ENCODE peak calls at places on chromosomes 13 and 19, in ten cellular contexts. One of them, this sample, is unnamed.

GRCh38 chr19:53992815-53993214 is 1.4 kb downstream of the CACNG6 start:
- DNase-seq in brain pericyte: no peak
- DNase-seq in AG10803: no peak
- DNase-seq in activated T-cell treated with anti-CD3 and anti-CD28 coated beads, Interleukin-2, amount 50 U/mL, for 72 hours: no peak
- DNase-seq in cardiac fibroblast: no peak
- DNase-seq in iPS-NIHi11: no peak
- DNase-seq in Calu3: no peak
- DNase-seq in HS-27A: no peak
- DNase-seq in T-helper 17 cell: no peak
- DNase-seq in fibroblast of pulmonary artery: no peak
- DNase-seq in this sample: no peak

GRCh38 chr19:29389495-29389894 is 136.3 kb upstream of the VSTM2B start:
- DNase-seq in AG10803: no peak
- DNase-seq in cardiac fibroblast: no peak
- DNase-seq in iPS-NIHi11: no peak
- DNase-seq in T-helper 17 cell: no peak
- DNase-seq in Calu3: no peak
- DNase-seq in fibroblast of pulmonary artery: no peak
- DNase-seq in HS-27A: no peak
- DNase-seq in brain pericyte: no peak
- DNase-seq in activated T-cell treated with anti-CD3 and anti-CD28 coated beads, Interleukin-2, amount 50 U/mL, for 72 hours: no peak
- DNase-seq in this sample: no peak

GRCh38 chr13:94412870-94413269 is 66.6 kb downstream of the DCT start:
- DNase-seq in fibroblast of pulmonary artery: no peak
- DNase-seq in iPS-NIHi11: no peak
- DNase-seq in Calu3: no peak
- DNase-seq in brain pericyte: no peak
- DNase-seq in HS-27A: no peak
- DNase-seq in T-helper 17 cell: no peak
- DNase-seq in cardiac fibroblast: no peak
- DNase-seq in activated T-cell treated with anti-CD3 and anti-CD28 coated beads, Interleukin-2, amount 50 U/mL, for 72 hours: no peak
- DNase-seq in AG10803: no peak
- DNase-seq in this sample: peak

GRCh38 chr19:42323473-42323851 is 2.0 kb upstream of the MEGF8 start:
- DNase-seq in T-helper 17 cell: no peak
- DNase-seq in iPS-NIHi11: peak
- DNase-seq in activated T-cell treated with anti-CD3 and anti-CD28 coated beads, Interleukin-2, amount 50 U/mL, for 72 hours: no peak
- DNase-seq in HS-27A: no peak
- DNase-seq in cardiac fibroblast: no peak
- DNase-seq in fibroblast of pulmonary artery: no peak
- DNase-seq in Calu3: no peak
- DNase-seq in brain pericyte: no peak
- DNase-seq in AG10803: no peak
- DNase-seq in this sample: no peak

GRCh38 chr19:15107056-15108010 is at the start of gene SYDE1:
- DNase-seq in T-helper 17 cell: no peak
- DNase-seq in AG10803: peak
- DNase-seq in brain pericyte: no peak
- DNase-seq in fibroblast of pulmonary artery: peak
- DNase-seq in HS-27A: no peak
- DNase-seq in cardiac fibroblast: peak
- DNase-seq in Calu3: peak
- DNase-seq in iPS-NIHi11: peak
- DNase-seq in activated T-cell treated with anti-CD3 and anti-CD28 coated beads, Interleukin-2, amount 50 U/mL, for 72 hours: peak
- DNase-seq in this sample: peak

GRCh38 chr13:97259787-97260641 is 37.9 kb downstream of the MBNL2 start:
- DNase-seq in AG10803: peak
- DNase-seq in fibroblast of pulmonary artery: peak
- DNase-seq in activated T-cell treated with anti-CD3 and anti-CD28 coated beads, Interleukin-2, amount 50 U/mL, for 72 hours: no peak
- DNase-seq in T-helper 17 cell: no peak
- DNase-seq in HS-27A: no peak
- DNase-seq in Calu3: no peak
- DNase-seq in cardiac fibroblast: peak
- DNase-seq in iPS-NIHi11: no peak
- DNase-seq in brain pericyte: no peak
- DNase-seq in this sample: peak

GRCh38 chr13:40993119-40993518 is 26.0 kb downstream of the ELF1 start:
- DNase-seq in T-helper 17 cell: no peak
- DNase-seq in iPS-NIHi11: no peak
- DNase-seq in activated T-cell treated with anti-CD3 and anti-CD28 coated beads, Interleukin-2, amount 50 U/mL, for 72 hours: no peak
- DNase-seq in HS-27A: no peak
- DNase-seq in Calu3: no peak
- DNase-seq in brain pericyte: no peak
- DNase-seq in cardiac fibroblast: peak
- DNase-seq in fibroblast of pulmonary artery: no peak
- DNase-seq in AG10803: peak
- DNase-seq in this sample: peak

GRCh38 chr13:76830805-76831204 is 55.4 kb downstream of the KCTD12 start:
- DNase-seq in cardiac fibroblast: no peak
- DNase-seq in activated T-cell treated with anti-CD3 and anti-CD28 coated beads, Interleukin-2, amount 50 U/mL, for 72 hours: no peak
- DNase-seq in AG10803: no peak
- DNase-seq in iPS-NIHi11: no peak
- DNase-seq in brain pericyte: no peak
- DNase-seq in HS-27A: no peak
- DNase-seq in Calu3: no peak
- DNase-seq in fibroblast of pulmonary artery: no peak
- DNase-seq in T-helper 17 cell: no peak
- DNase-seq in this sample: no peak

GRCh38 chr19:48966541-48967345 is 1.6 kb downstream of the FTL start:
- DNase-seq in iPS-NIHi11: no peak
- DNase-seq in AG10803: no peak
- DNase-seq in fibroblast of pulmonary artery: peak
- DNase-seq in brain pericyte: no peak
- DNase-seq in activated T-cell treated with anti-CD3 and anti-CD28 coated beads, Interleukin-2, amount 50 U/mL, for 72 hours: no peak
- DNase-seq in cardiac fibroblast: peak
- DNase-seq in Calu3: no peak
- DNase-seq in HS-27A: no peak
- DNase-seq in T-helper 17 cell: no peak
- DNase-seq in this sample: peak

GRCh38 chr13:99062593-99062992 is 84.7 kb upstream of the DOCK9 start:
- DNase-seq in cardiac fibroblast: peak
- DNase-seq in T-helper 17 cell: no peak
- DNase-seq in AG10803: peak
- DNase-seq in brain pericyte: peak
- DNase-seq in fibroblast of pulmonary artery: peak
- DNase-seq in iPS-NIHi11: no peak
- DNase-seq in activated T-cell treated with anti-CD3 and anti-CD28 coated beads, Interleukin-2, amount 50 U/mL, for 72 hours: no peak
- DNase-seq in Calu3: no peak
- DNase-seq in HS-27A: no peak
- DNase-seq in this sample: peak

GRCh38 chr13:90105276-90105675 is 1242.2 kb upstream of the MIR17HG start:
- DNase-seq in iPS-NIHi11: no peak
- DNase-seq in cardiac fibroblast: peak
- DNase-seq in AG10803: peak
- DNase-seq in HS-27A: no peak
- DNase-seq in activated T-cell treated with anti-CD3 and anti-CD28 coated beads, Interleukin-2, amount 50 U/mL, for 72 hours: no peak
- DNase-seq in fibroblast of pulmonary artery: peak
- DNase-seq in brain pericyte: no peak
- DNase-seq in Calu3: no peak
- DNase-seq in T-helper 17 cell: no peak
- DNase-seq in this sample: no peak

GRCh38 chr13:32829676-32830091 is 186.5 kb upstream of the KL start:
- DNase-seq in Calu3: peak
- DNase-seq in HS-27A: no peak
- DNase-seq in iPS-NIHi11: no peak
- DNase-seq in AG10803: peak
- DNase-seq in activated T-cell treated with anti-CD3 and anti-CD28 coated beads, Interleukin-2, amount 50 U/mL, for 72 hours: no peak
- DNase-seq in cardiac fibroblast: peak
- DNase-seq in brain pericyte: peak
- DNase-seq in fibroblast of pulmonary artery: peak
- DNase-seq in T-helper 17 cell: no peak
- DNase-seq in this sample: peak

GRCh38 chr13:31885994-31886393 is 145.6 kb upstream of the FRY start:
- DNase-seq in brain pericyte: no peak
- DNase-seq in Calu3: no peak
- DNase-seq in AG10803: peak
- DNase-seq in fibroblast of pulmonary artery: no peak
- DNase-seq in iPS-NIHi11: no peak
- DNase-seq in cardiac fibroblast: peak
- DNase-seq in HS-27A: no peak
- DNase-seq in activated T-cell treated with anti-CD3 and anti-CD28 coated beads, Interleukin-2, amount 50 U/mL, for 72 hours: no peak
- DNase-seq in T-helper 17 cell: no peak
- DNase-seq in this sample: no peak

GRCh38 chr13:109684836-109685602 is 101.4 kb downstream of the IRS2 start:
- DNase-seq in Calu3: peak
- DNase-seq in HS-27A: no peak
- DNase-seq in fibroblast of pulmonary artery: peak
- DNase-seq in activated T-cell treated with anti-CD3 and anti-CD28 coated beads, Interleukin-2, amount 50 U/mL, for 72 hours: no peak
- DNase-seq in T-helper 17 cell: no peak
- DNase-seq in AG10803: no peak
- DNase-seq in cardiac fibroblast: peak
- DNase-seq in iPS-NIHi11: peak
- DNase-seq in brain pericyte: no peak
- DNase-seq in this sample: no peak

GRCh38 chr19:7680606-7681335 is at the start of gene TRAPPC5:
- DNase-seq in cardiac fibroblast: peak
- DNase-seq in HS-27A: peak
- DNase-seq in iPS-NIHi11: peak
- DNase-seq in AG10803: peak
- DNase-seq in fibroblast of pulmonary artery: peak
- DNase-seq in Calu3: peak
- DNase-seq in brain pericyte: no peak
- DNase-seq in activated T-cell treated with anti-CD3 and anti-CD28 coated beads, Interleukin-2, amount 50 U/mL, for 72 hours: peak
- DNase-seq in T-helper 17 cell: peak
- DNase-seq in this sample: peak

GRCh38 chr13:20019033-20019432 is 60.5 kb downstream of the ZMYM2 start:
- DNase-seq in fibroblast of pulmonary artery: no peak
- DNase-seq in Calu3: no peak
- DNase-seq in iPS-NIHi11: no peak
- DNase-seq in T-helper 17 cell: no peak
- DNase-seq in HS-27A: no peak
- DNase-seq in AG10803: no peak
- DNase-seq in brain pericyte: no peak
- DNase-seq in activated T-cell treated with anti-CD3 and anti-CD28 coated beads, Interleukin-2, amount 50 U/mL, for 72 hours: no peak
- DNase-seq in cardiac fibroblast: no peak
- DNase-seq in this sample: no peak

GRCh38 chr13:107531816-107532215 is 683.5 kb downstream of the LIG4 start:
- DNase-seq in Calu3: no peak
- DNase-seq in fibroblast of pulmonary artery: no peak
- DNase-seq in activated T-cell treated with anti-CD3 and anti-CD28 coated beads, Interleukin-2, amount 50 U/mL, for 72 hours: no peak
- DNase-seq in iPS-NIHi11: no peak
- DNase-seq in brain pericyte: no peak
- DNase-seq in T-helper 17 cell: no peak
- DNase-seq in AG10803: no peak
- DNase-seq in HS-27A: no peak
- DNase-seq in cardiac fibroblast: no peak
- DNase-seq in this sample: no peak

GRCh38 chr13:94195715-94196114 is 283.8 kb downstream of the DCT start:
- DNase-seq in activated T-cell treated with anti-CD3 and anti-CD28 coated beads, Interleukin-2, amount 50 U/mL, for 72 hours: no peak
- DNase-seq in T-helper 17 cell: no peak
- DNase-seq in cardiac fibroblast: peak
- DNase-seq in fibroblast of pulmonary artery: peak
- DNase-seq in Calu3: no peak
- DNase-seq in brain pericyte: peak
- DNase-seq in AG10803: peak
- DNase-seq in iPS-NIHi11: no peak
- DNase-seq in HS-27A: peak
- DNase-seq in this sample: peak

GRCh38 chr13:59111711-59112110 is 1052.0 kb downstream of the DIAPH3 start:
- DNase-seq in T-helper 17 cell: no peak
- DNase-seq in iPS-NIHi11: no peak
- DNase-seq in Calu3: no peak
- DNase-seq in fibroblast of pulmonary artery: peak
- DNase-seq in activated T-cell treated with anti-CD3 and anti-CD28 coated beads, Interleukin-2, amount 50 U/mL, for 72 hours: no peak
- DNase-seq in AG10803: peak
- DNase-seq in brain pericyte: no peak
- DNase-seq in cardiac fibroblast: peak
- DNase-seq in HS-27A: peak
- DNase-seq in this sample: peak